ENCODE peak calls at places on chromosomes 3 and 15, in five cellular contexts. W, I, F, Z and B are unnamed samples.

GRCh38 chr15:72176155-72176554 is 21.4 kb downstream of the GRAMD2A start:
- DNase-seq in W (no peak), I (no peak), F (peak), Z (no peak), B (no peak)

GRCh38 chr3:69433938-69434263 is 48.0 kb upstream of the FRMD4B start:
- DNase-seq in W (no peak), I (peak), F (peak), Z (no peak), B (no peak)

GRCh38 chr15:50873935-50874353 is 34.5 kb upstream of the AP4E1 start:
- DNase-seq in W (no peak), I (no peak), F (no peak), Z (no peak), B (no peak)

GRCh38 chr3:7421065-7421464 is 560.1 kb downstream of the GRM7 start:
- DNase-seq in W (no peak), I (no peak), F (no peak), Z (no peak), B (no peak)

GRCh38 chr15:63040954-63041353 is 1.6 kb upstream of the TPM1 start:
- DNase-seq in W (no peak), I (no peak), F (peak), Z (no peak), B (no peak)

GRCh38 chr3:102206506-102207145 is 228.2 kb upstream of the ZPLD1 start:
- DNase-seq in W (no peak), I (peak), F (no peak), Z (no peak), B (peak)

GRCh38 chr15:68487087-68487843 is 55.3 kb upstream of the ITGA11 start:
- DNase-seq in W (no peak), I (peak), F (no peak), Z (no peak), B (no peak)

GRCh38 chr3:177126015-177126773 is 71.1 kb downstream of the TBL1XR1 start:
- DNase-seq in W (no peak), I (peak), F (no peak), Z (no peak), B (no peak)

GRCh38 chr3:114586119-114586518 is 292.3 kb downstream of the TIGIT start:
- DNase-seq in W (no peak), I (peak), F (no peak), Z (no peak), B (no peak)